ENCODE peak calls at places on chromosomes 16 and 17, in eight cellular contexts. U is HepG2, H is upper lobe of left lung, L is HCT116, J is Panc1, E is K562, M is GM23338, D is GM12878. Z is an unnamed sample. For H3K4me1, the result is how much of the 10 kb centered on the place peaks cover.

GRCh38 chr16:87465306-87465705 is 27.5 kb downstream of the ZCCHC14 start:
- ATAC-seq in J (peak), D (no peak), E (peak), L (no peak), H (peak), U (peak), M (no peak), Z (peak)

GRCh38 chr17:4560837-4561241 is 462 bp upstream of the GGT6 start:
- ATAC-seq in D (no peak), M (peak), E (peak), J (no peak), L (no peak), U (peak), H (no peak), Z (no peak)

GRCh38 chr17:72192409-72193192 is 71.8 kb downstream of the SOX9 start:
- ATAC-seq in U (no peak), H (peak), D (no peak), E (no peak), M (no peak), J (peak), L (no peak), Z (peak)

GRCh38 chr16:78962457-78962929 is 638.0 kb downstream of the MAF start:
- ATAC-seq in E (no peak), M (no peak), U (no peak), H (no peak), J (no peak), L (no peak), D (peak), Z (no peak)

GRCh38 chr17:28521296-28522085 is 15.3 kb downstream of the FOXN1 start:
- ATAC-seq in U (no peak), H (no peak), M (peak), D (no peak), J (no peak), L (no peak), E (no peak), Z (no peak)

GRCh38 chr17:19362293-19363113 is at the start of gene B9D1:
- ATAC-seq in H (peak), L (peak), E (peak), D (peak), M (peak), J (peak), U (peak), Z (peak)

GRCh38 chr17:14318109-14318905 is 17.4 kb downstream of the HS3ST3B1 start:
- ATAC-seq in E (no peak), M (no peak), J (no peak), D (no peak), U (no peak), H (no peak), L (no peak), Z (no peak)

GRCh38 chr17:32298298-32298697 is 32.7 kb downstream of the RHBDL3 start:
- ATAC-seq in H (no peak), L (peak), U (peak), E (peak), M (no peak), J (peak), D (no peak), Z (peak)

GRCh38 chr17:21174719-21175118 is 39.2 kb downstream of the TMEM11 start:
- ATAC-seq in L (no peak), U (no peak), J (no peak), H (no peak), M (no peak), D (no peak), E (no peak), Z (no peak)

GRCh38 chr17:58020401-58020800 is 13.4 kb upstream of the SRSF1 start:
- ATAC-seq in E (no peak), J (no peak), D (no peak), L (no peak), H (no peak), M (no peak), U (no peak), Z (no peak)

GRCh38 chr16:71628810-71629209 is 2.8 kb downstream of the MARVELD3 start:
- ATAC-seq in D (no peak), L (no peak), E (no peak), U (no peak), H (peak), M (no peak), J (no peak), Z (no peak)

GRCh38 chr16:74984194-74984669 is 691 bp downstream of the WDR59 start:
- ATAC-seq in M (peak), H (peak), L (no peak), U (no peak), J (no peak), D (peak), E (no peak), Z (no peak)

DNA sequence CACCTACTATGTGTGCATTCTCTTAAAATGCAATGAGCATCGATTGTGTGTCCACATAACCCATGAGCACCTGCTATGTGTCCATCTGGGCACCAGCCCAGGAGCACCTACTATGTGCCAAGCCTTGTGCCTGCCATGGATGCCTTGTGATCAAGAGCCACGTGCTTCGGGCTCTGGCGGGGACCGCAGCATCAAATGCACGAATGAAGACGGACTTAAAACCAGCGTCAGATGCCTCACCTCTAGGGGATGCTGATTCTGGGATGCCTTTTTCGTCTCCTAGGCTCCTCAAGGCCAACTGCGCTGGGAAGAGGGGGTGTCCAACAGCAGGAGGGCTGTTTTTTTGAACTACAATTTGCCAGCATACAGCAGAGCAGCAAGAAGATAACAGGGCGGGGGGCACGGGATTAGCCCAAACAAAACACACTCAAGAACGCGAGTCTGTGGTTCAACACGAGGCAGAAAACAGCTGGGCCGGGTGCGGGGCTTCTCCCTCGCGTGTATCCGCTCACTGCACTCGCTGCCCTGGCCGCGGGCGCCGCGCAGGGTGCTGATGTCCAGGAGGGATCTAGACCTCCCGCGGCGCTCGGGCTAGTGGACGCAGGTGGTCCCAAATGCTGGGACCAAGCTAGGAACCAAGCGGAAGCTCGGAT is 1.2 kb upstream of the GLIS2 start:
- ATAC-seq in J (peak), D (peak), U (peak), E (peak), H (peak), L (peak), M (peak), Z (peak)
- H3K4me1 ChIP-seq in J (under half), D (under half), U (half or more), E (half or more), H (half or more), L (under half), M (under half), Z (under half)

DNA sequence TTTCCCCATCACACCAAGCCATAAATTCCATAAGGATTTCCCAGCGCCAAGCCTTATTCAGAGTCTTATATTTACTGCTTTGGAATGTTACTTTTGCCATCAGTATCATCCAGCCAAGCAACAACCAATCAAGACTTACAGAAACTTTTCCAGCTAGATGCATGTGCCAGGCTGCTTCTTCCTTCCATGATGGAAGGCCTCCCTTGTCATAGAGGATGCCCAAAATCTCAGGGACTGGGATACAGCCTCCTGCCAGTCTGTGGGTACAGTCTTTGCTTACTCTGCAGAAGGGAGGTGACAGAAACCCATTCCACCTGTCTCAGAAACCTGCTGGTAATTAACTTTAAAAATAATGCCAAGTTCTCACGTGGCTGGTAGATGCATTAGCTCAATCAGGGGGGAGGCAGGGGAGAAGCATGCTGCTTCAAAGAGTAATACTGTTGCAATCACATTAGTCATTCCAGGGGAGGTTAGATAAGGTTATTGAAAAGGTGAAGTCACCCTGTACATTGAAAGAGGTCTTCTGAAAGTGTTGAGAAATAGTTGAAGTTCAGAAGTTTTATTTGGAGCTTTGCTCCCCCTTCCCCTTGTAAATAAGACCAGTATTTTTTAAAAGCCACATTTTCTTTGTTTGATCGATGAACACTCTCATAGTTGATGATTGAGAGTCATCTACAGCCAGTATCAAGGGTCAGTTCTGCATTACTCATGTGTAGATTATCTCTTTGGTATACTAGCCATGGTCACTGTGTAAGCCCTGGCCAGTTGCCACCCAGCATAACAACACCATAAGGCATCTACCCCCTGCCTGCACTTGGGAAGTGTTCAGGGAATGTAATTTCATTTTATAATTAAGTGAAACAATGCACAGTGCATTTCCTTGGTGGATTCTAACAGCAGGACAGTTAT is 22.2 kb downstream of the HLF start:
- ATAC-seq in U (peak), H (no peak), M (no peak), J (no peak), E (no peak), L (peak), D (no peak), Z (no peak)
- TF ChIP-seq POLR2AphosphoS5 in U (peak), H (no peak), M (no peak), J (no peak), E (no peak), L (no peak), D (no peak), Z (peak)

DNA sequence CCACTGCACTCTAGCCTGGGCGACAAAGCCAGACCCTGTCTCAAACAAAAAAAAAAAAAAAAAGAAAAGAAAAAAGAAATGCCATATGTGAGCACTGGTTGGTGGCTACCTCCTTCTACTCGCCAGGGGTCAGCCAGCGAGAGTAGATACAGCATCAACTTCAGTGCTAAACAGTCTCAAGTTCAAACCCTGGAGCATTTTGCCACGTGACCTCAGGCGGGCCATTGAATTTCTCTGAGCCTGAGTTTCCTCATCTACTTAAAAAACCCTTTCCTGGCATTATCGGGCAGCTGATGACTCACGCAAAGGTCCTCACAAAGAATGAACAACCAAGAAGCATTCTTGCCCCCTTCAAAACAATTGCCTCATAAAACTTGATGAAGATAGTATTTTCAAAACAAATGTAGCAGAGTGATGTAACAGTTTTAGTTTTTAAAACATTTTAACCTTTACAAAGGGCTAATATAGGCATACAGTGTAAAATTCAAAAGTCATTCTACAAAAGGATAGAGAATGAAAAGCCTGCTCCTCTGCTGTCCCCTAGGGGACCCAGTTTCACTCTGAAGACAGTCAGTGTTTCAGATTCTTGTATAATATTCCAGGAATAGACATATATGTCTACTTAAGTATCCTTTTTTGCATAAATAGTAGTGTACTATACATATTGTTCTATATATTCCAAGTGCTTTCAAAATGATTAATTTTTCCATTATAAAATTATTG is 28.4 kb downstream of the DNAH2 start:
- ATAC-seq in H (peak), M (no peak), U (peak), L (peak), E (peak), J (no peak), D (no peak), Z (no peak)
- TF ChIP-seq CTCF in H (no peak), M (peak), U (no peak), L (peak), E (no peak), J (no peak), D (no peak), Z (no peak)

DNA sequence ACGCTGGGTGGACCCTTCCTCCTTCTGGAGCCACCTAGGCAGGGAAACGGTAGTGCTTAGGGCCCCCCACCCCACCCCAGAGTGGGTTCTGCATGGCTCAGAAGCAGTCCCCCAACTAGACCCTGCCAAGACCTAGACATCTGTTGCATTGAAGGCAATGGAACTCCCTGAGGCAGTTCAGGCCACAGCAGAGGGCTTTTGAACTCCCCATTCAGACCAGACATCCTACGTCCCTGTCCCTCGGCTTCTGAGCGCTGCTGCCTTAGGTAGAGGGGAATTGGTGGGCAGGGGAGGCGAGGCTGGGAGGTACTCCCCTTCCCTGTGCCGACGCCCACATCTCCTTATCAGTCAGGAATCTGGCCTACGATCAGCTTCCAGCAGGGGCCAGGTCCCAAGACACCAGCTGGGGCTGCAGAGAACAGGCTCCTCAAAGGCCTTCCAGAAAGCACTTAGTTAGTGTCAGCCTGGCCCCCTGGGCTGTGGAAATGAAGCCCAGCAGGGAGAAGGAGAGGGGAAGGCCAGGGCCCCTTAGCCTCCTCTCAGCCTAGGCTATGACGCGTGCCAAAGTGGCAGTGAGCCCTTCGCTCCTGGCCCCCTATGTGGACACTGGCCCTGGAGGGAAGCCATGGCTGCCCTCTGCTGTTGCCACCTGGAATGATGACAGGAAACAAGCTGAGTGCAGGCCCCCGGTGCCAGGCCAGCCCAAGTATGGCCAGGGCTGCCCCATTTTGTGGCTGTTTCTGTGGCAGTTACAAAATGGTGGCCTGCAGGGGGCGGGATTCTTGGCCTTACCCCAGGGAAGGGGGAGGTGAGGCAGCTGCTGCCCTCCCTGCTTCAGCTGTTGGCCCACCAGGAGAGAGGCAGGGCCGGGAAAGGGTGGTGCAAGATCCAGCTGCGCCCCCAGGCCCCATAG is 11.1 kb downstream of the TBX4 start:
- ATAC-seq in H (peak), U (no peak), D (no peak), M (peak), L (peak), E (peak), J (no peak), Z (no peak)
- H3K4me1 ChIP-seq in H (under half), U (half or more), D (under half), M (under half), L (under half), E (under half), J (under half), Z (under half)

GRCh38 chr17:27256225-27257030 is 37.5 kb upstream of the WSB1 start:
- ATAC-seq in J (no peak), U (peak), M (no peak), H (peak), E (no peak), L (no peak), D (no peak), Z (peak)
- TF ChIP-seq POLR2AphosphoS5 in J (no peak), U (no peak), M (no peak), H (peak), E (no peak), L (no peak), D (no peak), Z (peak)

DNA sequence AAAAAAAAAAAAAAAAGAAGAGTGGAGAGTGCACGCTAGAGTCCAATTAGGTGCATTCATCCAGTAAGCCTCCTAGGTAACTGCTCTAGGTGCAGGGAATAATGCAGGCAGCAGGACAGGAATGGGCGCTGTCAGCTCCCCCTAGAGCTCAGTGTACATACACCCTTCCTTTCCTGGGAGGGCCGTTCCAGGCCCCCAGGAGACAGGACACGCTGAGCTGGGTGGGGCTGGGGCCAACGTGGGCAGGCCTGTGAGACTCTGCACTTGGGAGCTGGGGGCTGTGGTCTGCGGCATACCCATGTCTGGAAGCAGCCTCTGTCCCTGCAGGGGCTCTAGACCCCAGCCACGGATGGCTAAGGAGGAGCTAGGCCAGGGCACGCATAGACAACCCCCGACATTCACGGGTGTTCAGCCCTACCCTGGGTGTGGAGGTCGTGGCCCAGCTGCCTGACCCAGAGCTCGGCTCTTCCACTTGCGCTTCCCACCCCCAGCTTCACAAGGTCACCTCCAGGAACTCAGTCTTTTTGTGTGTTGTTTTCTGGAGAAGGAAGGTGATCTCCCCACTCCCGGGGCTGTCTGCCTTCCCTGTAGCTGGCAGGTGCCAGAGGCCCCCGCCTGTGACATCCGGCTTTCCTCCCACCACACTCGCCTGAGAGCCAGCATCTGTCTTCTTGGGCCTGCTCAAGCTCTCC is 985 bp upstream of the ANTKMT start:
- ATAC-seq in D (peak), E (peak), J (peak), H (no peak), M (peak), L (peak), U (peak), Z (no peak)
- TF ChIP-seq CTCF in D (no peak), E (peak), J (peak), H (no peak), M (peak), L (no peak), U (peak), Z (no peak)

DNA sequence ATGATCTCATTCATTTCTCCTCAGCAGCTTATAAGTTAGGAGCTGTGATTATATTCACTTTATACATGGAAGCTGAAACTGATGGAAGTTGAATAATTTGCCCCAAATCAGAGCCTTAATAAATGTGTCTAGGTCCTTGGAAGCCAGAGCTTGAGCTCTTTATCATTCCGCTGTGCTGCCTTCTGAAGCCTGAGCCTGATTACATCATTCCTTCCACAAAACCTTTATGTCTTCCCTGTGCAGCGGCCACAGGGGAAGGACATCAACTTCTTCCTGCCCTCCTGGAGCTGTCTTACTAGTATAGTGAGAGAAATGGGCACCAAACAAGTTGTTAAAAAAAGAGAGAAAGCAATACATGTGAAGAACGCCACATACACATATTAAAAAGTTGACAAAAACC is 6.9 kb downstream of the TNRC6C start:
- ATAC-seq in L (no peak), M (peak), E (peak), H (no peak), J (no peak), U (no peak), D (no peak), Z (no peak)
- H3K4me1 ChIP-seq in L (under half), M (half or more), E (under half), H (under half), J (under half), U (under half), D (under half), Z (half or more)

GRCh38 chr16:84922351-84923135 is 88.8 kb downstream of the ZDHHC7 start:
- ATAC-seq in E (peak), J (no peak), H (peak), U (peak), D (peak), M (no peak), L (no peak), Z (peak)
- TF ChIP-seq POLR2AphosphoS5 in E (no peak), J (no peak), H (peak), U (no peak), D (no peak), M (no peak), L (no peak), Z (peak)